ENCODE peak calls at places on chromosomes 11 and 22, in six cellular contexts. T is activated gamma-delta T cell treated with Interleukin-2 at 50 U/mL for 16 hours, H is cerebellum, P is neuronal stem cell, G is brain microvascular endothelial cell, M is RCC 7860. R is an unnamed sample.

GRCh38 chr11:118679483-118679882 is at the start of gene TREH:
- DNase-seq in H (peak), P (no peak), T (no peak), G (no peak), M (no peak), R (no peak)

GRCh38 chr11:34313099-34313517 is 44.7 kb downstream of the ABTB2 start:
- DNase-seq in M (no peak), G (no peak), H (no peak), P (no peak), T (no peak), R (no peak)

GRCh38 chr22:39610246-39610645 is 39.7 kb downstream of the CACNA1I start:
- DNase-seq in P (no peak), M (no peak), G (no peak), H (no peak), T (no peak), R (no peak)

GRCh38 chr11:67281552-67282150 is 7.5 kb upstream of the ANKRD13D start:
- DNase-seq in T (no peak), G (no peak), M (no peak), H (no peak), P (no peak), R (no peak)

GRCh38 chr11:468493-468892 is 18.4 kb downstream of the PTDSS2 start:
- DNase-seq in H (no peak), M (no peak), T (no peak), G (no peak), P (no peak), R (no peak)

GRCh38 chr11:113664981-113665710 is 41.0 kb downstream of the TMPRSS5 start:
- DNase-seq in G (no peak), M (peak), H (no peak), T (no peak), P (no peak), R (no peak)

GRCh38 chr11:120563698-120564572 is 52.4 kb downstream of the GRIK4 start:
- DNase-seq in H (peak), P (peak), G (no peak), M (no peak), T (no peak), R (no peak)

GRCh38 chr22:25334091-25334490 is 114.7 kb downstream of the CRYBB2 start:
- DNase-seq in M (no peak), G (peak), T (peak), H (no peak), P (peak), R (no peak)

GRCh38 chr11:79348976-79349682 is 91.7 kb downstream of the TENM4 start:
- DNase-seq in H (no peak), P (no peak), M (no peak), T (no peak), G (no peak), R (no peak)

GRCh38 chr11:66414120-66414934 is 6.5 kb upstream of the NPAS4 start:
- DNase-seq in P (no peak), M (no peak), G (no peak), T (no peak), H (no peak), R (no peak)

GRCh38 chr11:128814856-128815705 is 52.0 kb downstream of the KCNJ1 start:
- DNase-seq in G (peak), T (no peak), H (no peak), P (peak), M (no peak), R (no peak)

GRCh38 chr11:115924744-115925567 is 420.7 kb upstream of the CADM1 start:
- DNase-seq in G (no peak), H (no peak), M (peak), P (no peak), T (no peak), R (no peak)

GRCh38 chr11:68584097-68584496 is 100.2 kb upstream of the GAL start:
- DNase-seq in P (peak), H (no peak), T (peak), G (peak), M (no peak), R (no peak)

R was measured in D721Med.